ENCODE peak calls at places on chromosomes 16 and 17, in four cellular contexts. X is heart left ventricle, P is fibroblast of lung, C is mesenchymal stem cell. J is an unnamed sample.

GRCh38 chr17:8019665-8020064 is 17.2 kb downstream of the GUCY2D start:
- DNase-seq in P (no peak), C (no peak), X (no peak), J (no peak)

GRCh38 chr16:66342294-66342900 is 24.1 kb upstream of the CDH5 start:
- DNase-seq in X (no peak), P (no peak), C (peak; percentile 18), J (peak; percentile 79)

GRCh38 chr17:8695916-8696415 is 48.7 kb downstream of the CCDC42 start:
- DNase-seq in P (no peak), C (no peak), X (no peak), J (no peak)

GRCh38 chr17:6384481-6384880 is 50.4 kb downstream of the AIPL1 start:
- DNase-seq in P (no peak), X (no peak), C (no peak), J (no peak)

GRCh38 chr17:64984776-64985521 is 65.7 kb upstream of the LRRC37A3 start:
- DNase-seq in P (peak; percentile 67), C (peak; percentile 79), X (no peak), J (no peak)

GRCh38 chr17:49779730-49780220 is 8.7 kb upstream of the KAT7 start:
- DNase-seq in P (peak; percentile 79), C (peak; percentile 68), X (no peak), J (peak; percentile 64)

GRCh38 chr17:10172241-10172741 is 26.1 kb downstream of the GAS7 start:
- DNase-seq in P (peak; percentile 40), C (peak; percentile 80), X (no peak), J (no peak)

GRCh38 chr16:89138513-89138795 is 33.1 kb upstream of the CDH15 start:
- DNase-seq in X (no peak), C (no peak), P (no peak), J (no peak)

GRCh38 chr17:19376799-19377198 is 1.5 kb upstream of the MAPK7 start:
- DNase-seq in X (no peak), P (no peak), C (no peak), J (peak; percentile 49)

GRCh38 chr16:1435921-1436697 is 5.2 kb downstream of the PERCC1 start:
- DNase-seq in X (no peak), P (no peak), C (no peak), J (peak; percentile 82)

GRCh38 chr16:20747030-20747816 is 5.6 kb upstream of the THUMPD1 start:
- DNase-seq in P (no peak), C (no peak), X (no peak), J (no peak)

GRCh38 chr17:32444301-32445074 is at the start of gene PSMD11:
- DNase-seq in P (peak; percentile 95), X (peak; percentile 98), C (peak; percentile 96), J (peak; percentile 99)

GRCh38 chr17:57999496-58000017 is 7.5 kb downstream of the SRSF1 start:
- DNase-seq in P (peak; percentile 87), X (no peak), C (peak; percentile 81), J (peak; percentile 80)

GRCh38 chr17:68184816-68185436 is 62.9 kb upstream of the AMZ2 start:
- DNase-seq in X (no peak), P (no peak), C (no peak), J (no peak)

GRCh38 chr16:50436271-50436670 is 67.5 kb upstream of the BRD7 start:
- DNase-seq in P (no peak), C (no peak), X (no peak), J (no peak)

GRCh38 chr17:7226721-7227710 is 7.3 kb downstream of the ACADVL start:
- DNase-seq in P (no peak), C (no peak), X (no peak), J (no peak)

GRCh38 chr17:50916708-50917417 is 50.7 kb upstream of the TOB1 start:
- DNase-seq in C (no peak), X (peak; percentile 50), P (no peak), J (peak; percentile 57)

GRCh38 chr17:74892974-74893911 is at the start of gene FADS6:
- DNase-seq in C (no peak), X (no peak), P (no peak), J (no peak)

GRCh38 chr16:27337024-27337423 is 23.2 kb downstream of the IL4R start:
- DNase-seq in X (no peak), C (no peak), P (no peak), J (no peak)

GRCh38 chr17:61583242-61583641 is 7.8 kb downstream of the NACA2 start:
- DNase-seq in X (no peak), P (peak; percentile 77), C (peak; percentile 69), J (peak; percentile 70)

GRCh38 chr16:88784074-88784855 is 755 bp downstream of the PIEZO1 start:
- DNase-seq in P (peak; percentile 85), X (peak; percentile 77), C (peak; percentile 86), J (no peak)

GRCh38 chr16:46748775-46749705 is 896 bp upstream of the MYLK3 start:
- DNase-seq in P (no peak), X (peak; percentile 82), C (peak; percentile 31), J (peak; percentile 27)

GRCh38 chr16:1863681-1864460 is 8.1 kb downstream of the MEIOB start:
- DNase-seq in C (peak; percentile 51), P (peak; percentile 68), X (no peak), J (peak; percentile 47)

GRCh38 chr17:39822051-39822450 is 42.1 kb downstream of the IKZF3 start:
- DNase-seq in P (no peak), X (no peak), C (no peak), J (no peak)

GRCh38 chr17:63082273-63082861 is 116.3 kb downstream of the TANC2 start:
- DNase-seq in C (peak; percentile 52), P (peak; percentile 77), X (no peak), J (peak; percentile 62)

GRCh38 chr17:43615952-43616351 is 45.8 kb downstream of the MEOX1 start:
- DNase-seq in X (no peak), C (no peak), P (no peak), J (no peak)

GRCh38 chr17:50356418-50356817 is 10.5 kb downstream of the XYLT2 start:
- DNase-seq in P (no peak), C (no peak), X (no peak), J (no peak)

GRCh38 chr17:67718325-67718941 is 697 bp downstream of the NOL11 start:
- DNase-seq in C (peak; percentile 80), X (no peak), P (peak; percentile 13), J (peak; percentile 19)

GRCh38 chr17:57935833-57936807 is 19.1 kb downstream of the CUEDC1 start:
- DNase-seq in P (peak; percentile 61), X (peak; percentile 72), C (peak; percentile 82), J (peak; percentile 61)

GRCh38 chr17:42342242-42343008 is 45.8 kb downstream of the STAT3 start:
- DNase-seq in X (no peak), P (peak; percentile 65), C (peak; percentile 81), J (peak; percentile 92)

GRCh38 chr16:67431077-67431804 is at the start of gene HSD11B2:
- DNase-seq in P (peak; percentile 36), X (peak; percentile 49), C (peak; percentile 54), J (peak; percentile 86)

GRCh38 chr17:77610518-77610893 is 348.0 kb upstream of the TNRC6C start:
- DNase-seq in X (no peak), P (no peak), C (no peak), J (no peak)
- H3K4me3 ChIP-seq in X (no peak overlapping the region), P (no peak overlapping the region), C (no peak overlapping the region), J (no peak overlapping the region)

DNA sequence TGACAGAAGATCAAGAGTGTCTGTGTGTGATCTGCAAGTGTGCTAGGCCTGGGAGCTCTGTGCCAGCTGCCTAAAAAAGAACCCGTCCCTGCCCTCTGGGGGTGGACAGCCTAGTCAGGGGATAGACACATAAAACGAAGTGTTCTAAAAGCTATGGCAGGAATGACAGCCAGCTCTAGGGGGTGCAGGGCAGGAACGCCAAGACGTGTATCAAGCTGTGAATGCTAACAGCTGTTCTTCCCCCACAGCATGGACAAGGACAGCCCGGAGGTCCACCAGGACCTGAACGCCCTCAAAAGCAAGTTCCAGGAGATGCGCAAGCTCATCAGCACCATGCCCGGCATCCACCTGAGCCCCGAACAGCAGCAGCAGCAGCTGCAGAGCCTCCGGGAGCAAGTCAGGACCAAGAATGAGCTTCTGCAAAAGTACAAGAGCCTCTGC is 5.1 kb downstream of the RASD1 start:
- DNase-seq in X (no peak), P (no peak), C (no peak), J (peak; percentile 7)
- H3K4me3 ChIP-seq in X (no peak overlapping the region), P (no peak overlapping the region), C (no peak overlapping the region), J (no peak overlapping the region)

GRCh38 chr17:79812969-79813825 is 16.3 kb upstream of the CBX8 start:
- DNase-seq in P (no peak), X (peak; percentile 30), C (no peak), J (peak; percentile 69)
- H3K4me3 ChIP-seq in P (no peak overlapping the region), X (peak overlapping the region; percentile 33), C (peak overlapping the region; percentile 51), J (peak overlapping the region; percentile 64)

GRCh38 chr17:28371245-28372202 is at the start of gene SARM1:
- DNase-seq in C (peak; percentile 86), P (peak; percentile 89), X (peak; percentile 92), J (peak; percentile 99)

GRCh38 chr17:28369684-28370034 is 448 bp downstream of the VTN start:
- DNase-seq in P (no peak), C (no peak), X (no peak), J (no peak)

GRCh38 chr17:28370035-28370743 is at the start of gene VTN:
- DNase-seq in X (peak; percentile 66), P (peak; percentile 25), C (peak; percentile 50), J (peak; percentile 38)

GRCh38 chr17:28368915-28369683 is 1.0 kb downstream of the VTN start:
- DNase-seq in C (no peak), X (no peak), P (no peak), J (no peak)

GRCh38 chr17:28370744-28371103 is 617 bp upstream of the VTN start:
- DNase-seq in C (no peak), P (no peak), X (no peak), J (no peak)
- H3K4me3 ChIP-seq in C (no peak overlapping the region), P (no peak overlapping the region), X (peak overlapping the region; percentile 66), J (peak overlapping the region; percentile 69)

GRCh38 chr17:16491703-16492612 is at the start of gene LRRC75A:
- DNase-seq in P (peak; percentile 20), C (peak; percentile 29), X (peak; percentile 72), J (peak; percentile 63)
- H3K4me3 ChIP-seq in P (peak within 1 kb of the TSS; percentile 50), C (peak within 1 kb of the TSS; percentile 58), X (peak within 1 kb of the TSS; percentile 57), J (peak within 1 kb of the TSS; percentile 58)

GRCh38 chr16:55324491-55325447 is 766 bp downstream of the IRX6 start:
- DNase-seq in C (no peak), X (peak; percentile 43), P (no peak), J (peak; percentile 95)
- H3K4me3 ChIP-seq in C (peak overlapping the region; percentile 48), X (peak overlapping the region; percentile 53), P (no peak overlapping the region), J (peak overlapping the region; percentile 80)

DNA sequence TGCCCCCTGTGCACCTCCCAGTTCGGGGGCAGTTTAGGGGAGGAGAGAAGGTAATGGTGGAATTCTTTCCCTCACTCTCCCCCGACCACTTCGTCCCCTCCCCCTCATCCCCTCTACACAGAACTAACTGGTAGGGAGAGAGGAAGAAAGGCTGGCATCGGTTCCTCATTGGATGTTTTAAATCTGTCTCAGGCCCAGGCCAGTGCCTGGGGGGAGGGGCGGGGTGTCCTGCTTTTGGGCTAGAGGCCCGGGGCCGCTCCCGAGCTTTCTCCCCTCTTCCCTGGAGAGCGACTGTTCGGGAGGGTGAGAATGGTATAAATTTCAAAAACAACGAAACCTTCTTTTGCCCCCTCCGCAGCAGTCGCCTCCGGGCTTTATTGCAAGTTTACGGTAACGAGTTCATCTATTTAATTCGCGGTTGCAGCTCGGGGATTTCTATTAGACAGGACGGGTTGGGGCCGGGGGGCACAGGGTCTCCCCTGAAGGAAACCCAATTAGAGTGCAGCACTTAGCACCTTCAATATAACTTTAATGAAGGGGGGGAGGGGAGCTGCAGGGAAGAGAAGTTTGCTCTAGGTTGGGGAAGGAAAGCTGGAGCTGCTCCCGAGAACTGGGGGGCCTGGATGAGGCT is at the start of gene PRAC2:
- DNase-seq in C (peak; percentile 15), P (no peak), X (no peak), J (peak; percentile 55)
- H3K4me3 ChIP-seq in C (no peak within 1 kb of the TSS), P (no peak within 1 kb of the TSS), X (no peak within 1 kb of the TSS), J (peak within 1 kb of the TSS; percentile 41)

GRCh38 chr16:56330476-56330875 is 94.9 kb downstream of the AMFR start:
- DNase-seq in X (no peak), P (no peak), C (no peak), J (no peak)
- H3K4me3 ChIP-seq in X (no peak overlapping the region), P (no peak overlapping the region), C (no peak overlapping the region), J (no peak overlapping the region)

J was measured in SJCRH30.